ENCODE peak calls at places on chromosomes 11 and 22, in ten cellular contexts. U, I, H, Y, S, W, N, D, Z and X are unnamed samples.

GRCh38 chr11:45939836-45940235 is 17.4 kb downstream of the LARGE2 start:
- DNase-seq in U (no peak), I (no peak), H (no peak), Y (no peak), S (no peak), W (no peak), N (no peak), D (no peak), Z (no peak), X (no peak)

GRCh38 chr11:122731500-122731913 is 76.0 kb downstream of the UBASH3B start:
- DNase-seq in U (no peak), I (no peak), H (no peak), Y (no peak), S (no peak), W (no peak), N (peak; percentile 87), D (no peak), Z (no peak), X (no peak)

GRCh38 chr22:48938741-48939140 is 888.9 kb downstream of the BRD1 start:
- DNase-seq in U (no peak), I (no peak), H (no peak), Y (no peak), S (no peak), W (peak; percentile 38), N (no peak), D (peak; percentile 2), Z (no peak), X (no peak)

GRCh38 chr22:25987948-25988347 is 181.3 kb upstream of the SEZ6L start:
- DNase-seq in U (no peak), I (no peak), H (no peak), Y (no peak), S (no peak), W (no peak), N (no peak), D (peak; percentile 41), Z (no peak), X (no peak)

GRCh38 chr11:126307706-126308105 is 3.8 kb downstream of the DCPS start:
- DNase-seq in U (no peak), I (peak; percentile 16), H (no peak), Y (no peak), S (peak; percentile 64), W (no peak), N (peak; percentile 74), D (peak; percentile 54), Z (no peak), X (no peak)

GRCh38 chr11:71994786-71995185 is 3.9 kb upstream of the IL18BP start:
- DNase-seq in U (no peak), I (no peak), H (no peak), Y (no peak), S (no peak), W (no peak), N (no peak), D (no peak), Z (no peak), X (no peak)

GRCh38 chr11:122898799-122899198 is 16.2 kb downstream of the JHY start:
- DNase-seq in U (no peak), I (no peak), H (no peak), Y (no peak), S (no peak), W (no peak), N (no peak), D (no peak), Z (no peak), X (no peak)

GRCh38 chr22:29155966-29156365 is 49.7 kb upstream of the EMID1 start:
- DNase-seq in U (no peak), I (no peak), H (no peak), Y (no peak), S (no peak), W (no peak), N (no peak), D (no peak), Z (no peak), X (no peak)

GRCh38 chr11:102837151-102837550 is 6.3 kb downstream of the MMP3 start:
- DNase-seq in U (no peak), I (no peak), H (no peak), Y (no peak), S (no peak), W (no peak), N (no peak), D (no peak), Z (no peak), X (no peak)

GRCh38 chr11:42066113-42066512 is 606.7 kb upstream of the LRRC4C start:
- DNase-seq in U (no peak), I (no peak), H (no peak), Y (no peak), S (no peak), W (peak; percentile 56), N (no peak), D (no peak), Z (no peak), X (no peak)

GRCh38 chr11:126088999-126089398 is 26.3 kb upstream of the CDON start:
- DNase-seq in U (no peak), I (no peak), H (no peak), Y (no peak), S (no peak), W (no peak), N (no peak), D (no peak), Z (no peak), X (no peak)

GRCh38 chr11:69801513-69802335 is 17.5 kb downstream of the FGF3 start:
- DNase-seq in U (no peak), I (no peak), H (no peak), Y (no peak), S (peak; percentile 21), W (no peak), N (peak; percentile 35), D (peak; percentile 48), Z (peak; percentile 28), X (no peak)

GRCh38 chr11:57597971-57598830 is 716 bp downstream of the SERPING1 start:
- DNase-seq in U (no peak), I (peak; percentile 10), H (no peak), Y (peak; percentile 88), S (peak; percentile 30), W (peak; percentile 91), N (peak; percentile 22), D (no peak), Z (peak; percentile 1), X (no peak)

GRCh38 chr22:32632650-32633049 is 158.0 kb downstream of the FBXO7 start:
- DNase-seq in U (no peak), I (no peak), H (no peak), Y (no peak), S (no peak), W (no peak), N (no peak), D (no peak), Z (no peak), X (no peak)

GRCh38 chr11:59207988-59208432 is 4.7 kb downstream of the MPEG1 start:
- DNase-seq in U (peak; percentile 11), I (peak; percentile 67), H (peak; percentile 31), Y (no peak), S (no peak), W (no peak), N (peak; percentile 62), D (peak; percentile 42), Z (peak; percentile 27), X (peak; percentile 15)

GRCh38 chr22:24492391-24492790 is 2.7 kb upstream of the UPB1 start:
- DNase-seq in U (no peak), I (no peak), H (no peak), Y (no peak), S (no peak), W (no peak), N (no peak), D (no peak), Z (no peak), X (no peak)

GRCh38 chr11:109929308-109929707 is 163.9 kb upstream of the ZC3H12C start:
- DNase-seq in U (no peak), I (no peak), H (no peak), Y (no peak), S (no peak), W (no peak), N (no peak), D (no peak), Z (no peak), X (no peak)

GRCh38 chr11:92790376-92790775 is 179.1 kb upstream of the MTNR1B start:
- DNase-seq in U (no peak), I (no peak), H (no peak), Y (no peak), S (no peak), W (no peak), N (no peak), D (no peak), Z (no peak), X (no peak)